ENCODE peak calls at places on chromosomes 3 and 15, in five cellular contexts. A is HCT116, R is A549, N is body of pancreas, H is IMR-90. I is an unnamed sample. For H3K4me1, the result is how much of the 10 kb centered on the place peaks cover.

GRCh38 chr15:31570591-31570990 is 244.0 kb downstream of the KLF13 start:
- DNase-seq in A (no peak), R (no peak), N (no peak), H (no peak), I (no peak)

GRCh38 chr3:195549001-195549400 is 5.9 kb upstream of the PPP1R2 start:
- DNase-seq in A (no peak), R (no peak), N (no peak), H (no peak), I (no peak)

GRCh38 chr3:55880357-55880756 is 393.3 kb upstream of the WNT5A start:
- DNase-seq in A (no peak), R (no peak), N (no peak), H (no peak), I (no peak)

GRCh38 chr3:183497313-183497712 is 58.2 kb downstream of the KLHL6 start:
- DNase-seq in A (no peak), R (no peak), N (no peak), H (no peak), I (no peak)

GRCh38 chr3:99645277-99646106 is 7.1 kb downstream of the COL8A1 start:
- DNase-seq in A (peak), R (no peak), N (no peak), H (peak), I (no peak)

GRCh38 chr15:49122541-49123062 is 32.8 kb downstream of the COPS2 start:
- DNase-seq in A (no peak), R (no peak), N (no peak), H (no peak), I (no peak)

GRCh38 chr3:20984594-20985207 is 766.3 kb downstream of the ZNF385D start:
- DNase-seq in A (no peak), R (no peak), N (no peak), H (no peak), I (no peak)

GRCh38 chr3:34683851-34684250 is 885.4 kb downstream of the PDCD6IP start:
- DNase-seq in A (no peak), R (peak), N (peak), H (peak), I (peak)

GRCh38 chr3:32646761-32647160 is 38.2 kb upstream of the CNOT10 start:
- DNase-seq in A (no peak), R (no peak), N (no peak), H (no peak), I (no peak)

GRCh38 chr3:72739521-72740466 is 108.5 kb downstream of the SHQ1 start:
- DNase-seq in A (no peak), R (no peak), N (no peak), H (peak), I (no peak)

GRCh38 chr3:149015383-149015782 is 24.0 kb downstream of the GYG1 start:
- DNase-seq in A (no peak), R (no peak), N (no peak), H (peak), I (no peak)

GRCh38 chr15:38826880-38827279 is 262.3 kb upstream of the RASGRP1 start:
- DNase-seq in A (no peak), R (no peak), N (no peak), H (peak), I (no peak)

GRCh38 chr3:14491396-14492190 is 48.5 kb downstream of the GRIP2 start:
- DNase-seq in A (no peak), R (no peak), N (no peak), H (no peak), I (no peak)

GRCh38 chr3:170038434-170039110 is 777 bp downstream of the GPR160 start:
- DNase-seq in A (no peak), R (no peak), N (peak), H (no peak), I (peak)

GRCh38 chr15:76393614-76394013 is 57.0 kb downstream of the ISL2 start:
- DNase-seq in A (no peak), R (no peak), N (no peak), H (peak), I (no peak)

GRCh38 chr3:88986834-88987233 is 120.6 kb upstream of the EPHA3 start:
- DNase-seq in A (no peak), R (no peak), N (no peak), H (peak), I (no peak)

GRCh38 chr3:106401666-106402319 is 533.0 kb upstream of the CBLB start:
- DNase-seq in A (no peak), R (no peak), N (no peak), H (peak), I (no peak)

GRCh38 chr15:54792526-54792925 is 404.2 kb downstream of the RSL24D1 start:
- DNase-seq in A (no peak), R (no peak), N (no peak), H (no peak), I (no peak)

GRCh38 chr15:94584833-94585244 is 353.5 kb downstream of the MCTP2 start:
- DNase-seq in A (no peak), R (no peak), N (no peak), H (no peak), I (no peak)

GRCh38 chr15:69914960-69915359 is 182.8 kb downstream of the TLE3 start:
- DNase-seq in A (no peak), R (no peak), N (no peak), H (no peak), I (no peak)

GRCh38 chr15:27214032-27214431 is 243.1 kb downstream of the GABRG3 start:
- DNase-seq in A (no peak), R (no peak), N (no peak), H (no peak), I (no peak)

GRCh38 chr3:37135561-37135960 is 38.8 kb downstream of the LRRFIP2 start:
- DNase-seq in A (no peak), R (no peak), N (no peak), H (no peak), I (no peak)

GRCh38 chr3:11716576-11717250 is 73.0 kb upstream of the VGLL4 start:
- DNase-seq in A (no peak), R (no peak), N (no peak), H (no peak), I (no peak)

GRCh38 chr3:100226712-100227429 is 33.9 kb upstream of the TBC1D23 start:
- DNase-seq in A (no peak), R (no peak), N (no peak), H (peak), I (no peak)

DNA sequence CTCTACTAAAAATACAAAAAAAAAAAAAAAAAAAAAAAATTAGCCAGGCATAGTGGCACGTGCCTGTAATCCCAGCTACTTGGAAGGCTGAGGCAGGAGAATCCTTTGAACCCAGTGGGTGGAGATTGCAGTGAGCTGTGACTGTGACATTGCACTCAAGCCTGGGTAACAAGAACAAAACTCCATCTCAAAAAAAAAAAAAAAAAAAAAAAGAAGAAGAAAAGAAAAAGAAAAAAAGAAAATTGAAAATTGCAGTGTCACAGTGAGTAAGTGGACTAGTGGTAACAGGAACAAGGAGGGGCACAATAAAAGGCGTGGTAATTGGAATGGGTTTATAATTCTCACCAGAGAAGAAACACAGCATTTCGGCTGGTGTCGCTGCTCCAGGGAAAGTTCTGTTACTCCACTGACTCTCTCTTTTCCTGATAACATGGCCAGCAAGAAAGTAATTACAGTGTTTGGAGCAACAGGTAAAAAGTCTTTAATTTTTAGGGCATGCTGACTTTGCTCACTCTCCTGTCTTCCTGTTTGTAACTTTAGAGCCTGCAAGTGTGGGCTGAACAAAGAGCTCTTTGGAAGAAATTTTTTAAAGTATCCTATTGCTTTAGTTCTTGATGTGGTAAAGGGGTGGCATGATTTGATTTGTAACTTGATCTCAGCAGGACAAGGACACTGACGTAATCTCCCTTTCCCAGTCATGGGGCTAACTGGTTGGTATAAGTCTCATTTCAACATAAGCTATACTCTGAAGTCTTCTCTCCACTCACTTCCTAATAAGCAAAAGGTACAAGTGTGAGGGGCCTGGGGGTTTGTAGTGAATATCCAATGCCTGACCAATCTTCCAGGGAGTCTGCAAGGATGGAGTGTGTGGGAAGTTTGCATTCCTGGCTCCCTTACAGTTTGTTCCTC is 22.0 kb upstream of the TRA2B start:
- DNase-seq in A (no peak), R (peak), N (no peak), H (peak), I (peak)
- TF ChIP-seq POLR2A in A (no peak), R (peak), N (peak), H (peak), I (peak)

DNA sequence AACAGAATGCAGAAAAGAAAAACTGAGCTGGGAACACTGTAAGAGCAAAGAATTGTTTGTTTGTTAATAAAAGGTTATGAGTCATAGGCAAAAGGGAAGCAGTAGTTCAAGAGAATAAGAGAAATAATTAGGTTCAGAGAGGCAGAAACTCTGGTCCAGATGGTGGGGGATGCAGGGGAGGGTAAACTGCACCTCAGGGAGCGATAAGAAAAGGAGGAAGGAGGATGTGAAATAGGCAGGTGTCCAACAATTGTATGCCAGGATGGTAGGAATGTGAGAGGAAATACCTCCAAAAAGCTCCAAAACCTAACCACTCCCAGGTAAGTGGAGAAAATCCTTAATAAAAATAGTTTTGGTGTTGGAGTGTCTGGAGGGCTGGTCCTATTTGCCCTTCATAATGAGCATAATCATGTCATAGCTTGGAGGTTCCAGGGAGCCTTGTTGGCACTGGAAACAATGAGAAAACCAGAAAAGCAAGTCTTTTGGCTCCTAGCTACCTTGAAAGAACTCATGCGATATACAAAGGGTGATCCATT is 405.4 kb upstream of the TBL1XR1 start:
- DNase-seq in A (no peak), R (no peak), N (no peak), H (peak), I (peak)
- H3K4me1 ChIP-seq in A (under half), R (under half), N (half or more), H (under half), I (under half)

GRCh38 chr3:50258979-50259378 is 10.0 kb upstream of the SEMA3B start:
- DNase-seq in A (no peak), R (no peak), N (no peak), H (no peak), I (no peak)

GRCh38 chr3:50261505-50261904 is 7.4 kb upstream of the SEMA3B start:
- DNase-seq in A (no peak), R (no peak), N (no peak), H (no peak), I (no peak)

GRCh38 chr3:50259432-50260026 is 9.4 kb upstream of the SEMA3B start:
- DNase-seq in A (no peak), R (no peak), N (no peak), H (no peak), I (no peak)

GRCh38 chr3:50260942-50261441 is 8.0 kb upstream of the SEMA3B start:
- DNase-seq in A (no peak), R (no peak), N (no peak), H (no peak), I (no peak)

DNA sequence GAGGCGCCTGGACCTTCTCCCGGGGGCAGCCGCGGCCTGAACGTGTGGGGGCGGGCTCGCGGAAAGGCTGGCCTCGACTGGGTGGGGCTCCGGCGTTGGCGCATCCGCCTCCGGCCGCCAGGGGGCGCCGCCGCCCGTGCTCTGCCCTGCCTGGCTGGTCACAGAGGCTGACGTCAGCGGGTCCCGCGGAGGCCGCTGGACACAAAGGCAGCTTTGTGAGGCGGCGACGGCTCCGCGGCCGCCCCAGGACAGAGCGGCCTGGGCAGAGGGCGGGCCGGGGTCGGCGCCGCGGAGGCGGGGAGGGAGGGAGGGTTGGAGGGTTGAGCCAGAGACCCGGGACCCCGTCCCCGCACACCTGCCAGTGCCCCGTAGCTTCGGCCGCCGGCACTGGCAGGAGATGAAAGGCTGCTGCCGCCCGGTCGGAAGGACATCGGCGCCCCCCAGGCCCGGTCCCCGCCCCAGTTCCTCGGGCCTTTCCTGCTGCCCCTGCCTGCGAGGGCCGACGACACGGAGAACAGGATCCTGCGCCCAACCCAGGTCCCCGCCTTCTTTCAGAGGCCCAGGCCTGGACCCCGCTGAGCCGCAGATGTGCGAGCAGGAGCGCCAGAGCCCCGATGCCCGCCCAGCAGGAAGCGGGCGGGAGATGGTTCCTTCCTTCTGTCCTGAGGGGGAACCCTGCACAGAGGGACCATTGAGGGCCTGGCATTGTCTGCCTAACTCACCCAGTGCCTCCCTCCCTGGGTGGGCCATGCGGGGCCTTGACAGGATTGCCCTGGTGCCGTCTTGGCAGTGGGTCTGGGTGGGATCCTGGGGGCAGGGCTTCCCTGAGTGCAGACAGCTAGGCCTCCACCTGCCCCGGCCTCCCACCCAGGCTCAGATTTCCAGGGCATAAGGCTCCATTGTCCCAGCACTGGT is 8.7 kb upstream of the SEMA3B start:
- DNase-seq in A (no peak), R (peak), N (peak), H (peak), I (peak)
- TF ChIP-seq POLR2A in A (no peak), R (peak), N (peak), H (peak), I (peak)

DNA sequence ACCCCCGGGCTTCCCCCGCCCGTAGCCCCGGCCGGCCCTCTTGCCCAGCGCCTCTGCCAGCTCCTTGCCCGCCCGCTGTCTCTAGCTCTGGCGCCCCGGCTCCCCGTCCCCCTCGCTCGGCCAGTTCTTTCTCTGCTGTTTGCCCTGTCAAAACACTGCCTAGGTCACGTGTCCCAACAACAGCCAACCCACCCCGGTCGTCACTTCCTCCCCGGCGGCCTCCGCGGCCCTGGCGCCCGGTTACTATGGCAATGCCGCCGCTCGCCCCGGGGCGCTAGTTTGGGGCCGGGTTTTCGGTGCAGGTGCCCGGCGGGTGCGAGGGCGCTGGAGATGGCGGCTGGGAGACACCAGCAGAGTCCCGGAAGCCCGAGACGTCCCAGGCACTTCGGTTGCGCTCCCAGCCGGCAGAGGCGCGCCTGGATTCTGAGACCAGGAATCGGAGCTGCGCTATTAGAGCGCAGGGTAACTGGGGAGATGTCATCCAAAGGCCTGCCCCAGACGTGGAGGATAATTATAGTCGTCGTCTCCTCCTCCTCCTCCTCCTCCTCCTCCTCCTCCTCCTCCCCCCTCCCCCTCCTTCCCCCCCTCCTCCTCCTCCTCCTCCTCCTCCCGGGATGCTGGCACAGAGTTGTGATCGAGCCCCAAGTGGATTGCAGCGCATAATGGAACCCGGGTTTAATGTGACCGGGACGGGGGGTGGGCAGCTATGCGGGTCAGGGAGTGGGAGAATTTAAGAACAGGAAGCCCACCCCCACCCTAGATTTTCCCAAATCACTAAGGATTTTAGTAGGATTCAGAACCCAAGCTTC is at the start of gene ATOSA:
- DNase-seq in A (peak), R (peak), N (peak), H (peak), I (peak)
- H3K4me1 ChIP-seq in A (under half), R (under half), N (under half), H (under half), I (under half)

GRCh38 chr15:36498401-36498800 is 81.0 kb upstream of the CDIN1 start:
- DNase-seq in A (no peak), R (no peak), N (no peak), H (no peak), I (no peak)

GRCh38 chr15:36498922-36499321 is 80.5 kb upstream of the CDIN1 start:
- DNase-seq in A (no peak), R (no peak), N (no peak), H (no peak), I (no peak)

GRCh38 chr15:36501063-36501678 is 78.3 kb upstream of the CDIN1 start:
- DNase-seq in A (peak), R (peak), N (peak), H (peak), I (peak)

GRCh38 chr15:36499751-36500389 is 79.6 kb upstream of the CDIN1 start:
- DNase-seq in A (no peak), R (no peak), N (no peak), H (peak), I (no peak)

DNA sequence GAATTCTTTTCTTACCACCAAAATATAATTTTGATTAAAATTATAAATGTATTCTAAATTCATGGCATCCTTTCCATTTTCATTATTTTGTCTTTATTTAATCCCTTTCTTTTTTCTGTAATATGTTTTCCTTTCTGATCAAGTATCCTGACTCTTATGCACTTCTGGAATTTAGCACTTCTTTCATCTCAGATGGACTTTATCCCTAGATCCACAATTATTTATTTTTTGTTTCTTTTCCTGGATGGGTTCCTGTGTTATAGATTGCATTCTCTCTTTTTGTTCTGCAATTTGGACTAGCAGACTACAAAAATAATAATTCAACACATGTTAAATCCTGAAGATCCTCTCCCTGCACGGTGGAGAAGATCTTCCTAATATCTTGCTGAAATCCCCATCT is 76.9 kb upstream of the CDIN1 start:
- DNase-seq in A (no peak), R (no peak), N (no peak), H (no peak), I (no peak)
- TF ChIP-seq POLR2A in A (no peak), R (no peak), N (no peak), H (no peak), I (no peak)

DNA sequence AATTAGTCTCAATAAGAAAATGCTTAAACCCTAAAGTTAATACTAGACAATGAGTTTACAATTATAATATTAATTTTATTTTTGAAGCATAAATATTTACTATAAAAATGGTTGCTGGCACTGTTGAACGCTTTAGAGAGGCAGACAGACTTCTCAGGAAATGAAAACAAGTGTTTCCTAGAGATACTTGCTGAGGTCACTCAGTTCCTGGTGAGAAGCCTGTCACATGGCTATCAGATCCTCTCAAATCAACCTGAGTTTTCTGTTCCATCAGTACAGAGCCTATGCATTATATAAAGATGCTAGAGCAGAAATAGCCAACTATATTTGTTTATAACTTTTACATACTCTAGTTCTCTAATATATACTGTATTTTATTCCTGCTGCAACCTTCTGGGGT is 109.2 kb downstream of the MYO5A start:
- DNase-seq in A (no peak), R (no peak), N (no peak), H (no peak), I (no peak)
- H3K4me1 ChIP-seq in A (under half), R (under half), N (under half), H (under half), I (under half)

GRCh38 chr15:74541494-74542191 is 623 bp downstream of the ARID3B start:
- DNase-seq in A (no peak), R (no peak), N (peak), H (peak), I (peak)
- TF ChIP-seq POLR2A in A (no peak), R (no peak), N (no peak), H (no peak), I (no peak)

GRCh38 chr3:44991326-44991725 is 15.3 kb downstream of the EXOSC7 start:
- DNase-seq in A (no peak), R (no peak), N (no peak), H (no peak), I (no peak)

GRCh38 chr3:44996556-44996969 is 20.5 kb downstream of the EXOSC7 start:
- DNase-seq in A (no peak), R (no peak), N (no peak), H (no peak), I (no peak)

GRCh38 chr3:44993471-44994205 is 17.6 kb downstream of the EXOSC7 start:
- DNase-seq in A (no peak), R (peak), N (no peak), H (peak), I (no peak)

GRCh38 chr3:44992555-44993470 is 16.8 kb downstream of the EXOSC7 start:
- DNase-seq in A (no peak), R (peak), N (no peak), H (no peak), I (peak)

GRCh38 chr3:44995142-44995770 is 19.2 kb downstream of the EXOSC7 start:
- DNase-seq in A (no peak), R (no peak), N (no peak), H (peak), I (peak)
- H3K4me1 ChIP-seq in A (under half), R (under half), N (under half), H (under half), I (under half)

I was measured in thyroid gland.